ENCODE peak calls at places on chromosomes 5 and 9, in five cellular contexts. B is transverse colon, J is HFFc6, Y is spleen, N is endodermal cell. L is an unnamed sample.

GRCh38 chr5:27377626-27378025 is 339.2 kb upstream of the CDH9 start:
- DNase-seq in B (no peak), J (no peak), Y (no peak), N (no peak), L (no peak)

GRCh38 chr5:115392611-115393010 is 96.2 kb upstream of the CCDC112 start:
- DNase-seq in B (no peak), J (peak; percentile 25), Y (no peak), N (no peak), L (no peak)

GRCh38 chr5:88883059-88883565 is at the start of gene MEF2C:
- DNase-seq in B (peak; percentile 78), J (peak; percentile 82), Y (peak; percentile 91), N (peak; percentile 72), L (peak; percentile 29)

GRCh38 chr5:118578093-118578492 is 410.3 kb downstream of the DTWD2 start:
- DNase-seq in B (no peak), J (no peak), Y (no peak), N (no peak), L (no peak)

GRCh38 chr5:154755361-154756202 is at the start of gene LARP1:
- DNase-seq in B (peak; percentile 42), J (no peak), Y (peak; percentile 93), N (no peak), L (no peak)

GRCh38 chr5:76735762-76736545 is 20.0 kb downstream of the F2R start:
- DNase-seq in B (no peak), J (no peak), Y (no peak), N (no peak), L (no peak)

GRCh38 chr5:56454219-56454862 is 221.2 kb upstream of the ANKRD55 start:
- DNase-seq in B (no peak), J (no peak), Y (no peak), N (no peak), L (no peak)

GRCh38 chr5:176779537-176779936 is 30.8 kb upstream of the UNC5A start:
- DNase-seq in B (no peak), J (no peak), Y (peak; percentile 34), N (peak; percentile 30), L (peak; percentile 68)

GRCh38 chr5:122182491-122182921 is 53.2 kb downstream of the ZNF474 start:
- DNase-seq in B (peak; percentile 81), J (peak; percentile 75), Y (no peak), N (peak; percentile 75), L (no peak)

GRCh38 chr5:32984851-32985250 is 273.7 kb downstream of the NPR3 start:
- DNase-seq in B (no peak), J (peak; percentile 39), Y (no peak), N (no peak), L (no peak)

GRCh38 chr5:67305401-67305800 is 108.8 kb upstream of the CD180 start:
- DNase-seq in B (no peak), J (no peak), Y (no peak), N (no peak), L (no peak)

GRCh38 chr9:70563437-70564204 is 149.2 kb upstream of the KLF9 start:
- DNase-seq in B (peak; percentile 15), J (peak; percentile 70), Y (no peak), N (no peak), L (no peak)

GRCh38 chr9:113475031-113475430 is 11.5 kb downstream of the RGS3 start:
- DNase-seq in B (no peak), J (no peak), Y (no peak), N (peak; percentile 9), L (no peak)

GRCh38 chr9:100515578-100516494 is 42.9 kb downstream of the TMEFF1 start:
- DNase-seq in B (no peak), J (no peak), Y (no peak), N (no peak), L (no peak)

DNA sequence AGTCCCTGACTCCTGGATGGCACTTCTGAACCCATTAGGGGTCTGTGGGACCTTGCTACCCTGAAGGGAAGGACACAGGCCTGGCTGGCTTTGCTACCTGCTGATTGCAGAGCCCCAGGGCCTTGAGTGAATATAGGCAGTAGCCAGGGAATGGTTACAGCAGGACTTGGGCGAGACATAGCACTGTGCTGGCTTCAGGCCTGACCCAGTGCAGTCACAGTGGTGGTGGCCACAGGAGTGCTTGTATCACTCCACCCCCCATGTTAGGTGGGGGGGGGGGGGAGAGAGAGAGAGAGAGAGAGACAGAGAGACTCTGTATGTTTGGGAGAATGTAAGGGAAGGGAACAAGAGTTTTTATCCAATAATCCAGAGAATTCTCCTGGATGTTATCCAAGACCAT is 439.3 kb upstream of the ZNF608 start:
- DNase-seq in B (no peak), J (no peak), Y (no peak), N (no peak), L (no peak)
- TF ChIP-seq CTCF in B (no peak), J (no peak), Y (no peak), N (no peak), L (no peak)

GRCh38 chr5:34054330-34054729 is 11.3 kb upstream of the C1QTNF3 start:
- DNase-seq in B (no peak), J (no peak), Y (no peak), N (no peak), L (no peak)

GRCh38 chr5:34053571-34054271 is 10.7 kb upstream of the C1QTNF3 start:
- DNase-seq in B (no peak), J (peak; percentile 9), Y (no peak), N (no peak), L (no peak)

GRCh38 chr5:34048143-34048542 is 5.1 kb upstream of the C1QTNF3 start:
- DNase-seq in B (no peak), J (no peak), Y (no peak), N (no peak), L (no peak)

GRCh38 chr5:34053133-34053532 is 10.1 kb upstream of the C1QTNF3 start:
- DNase-seq in B (no peak), J (peak; percentile 94), Y (no peak), N (no peak), L (no peak)

GRCh38 chr5:34051374-34051980 is 8.5 kb upstream of the C1QTNF3 start:
- DNase-seq in B (no peak), J (no peak), Y (no peak), N (no peak), L (no peak)
- TF ChIP-seq CTCF in B (no peak), J (no peak), Y (no peak), N (no peak), L (no peak)

DNA sequence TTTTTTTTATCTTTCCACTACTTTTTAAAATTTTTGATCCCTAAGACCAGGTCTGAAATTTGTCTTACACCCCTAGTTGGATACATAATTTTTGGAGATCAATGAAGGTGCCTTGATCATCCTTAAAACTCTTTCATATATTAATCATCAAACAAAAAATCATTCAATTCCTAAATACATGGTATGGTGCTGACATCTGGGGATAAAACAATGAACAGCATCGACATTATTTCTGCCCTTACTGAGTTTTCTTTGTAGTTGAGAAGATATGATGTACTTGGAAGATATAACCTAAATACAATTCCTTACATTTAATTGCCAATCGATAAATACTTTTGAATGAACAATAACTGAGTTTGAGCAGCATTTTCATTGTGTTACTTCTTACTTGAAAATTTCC is 18.3 kb downstream of the SPINK9 start:
- DNase-seq in B (no peak), J (no peak), Y (no peak), N (no peak), L (no peak)
- TF ChIP-seq CTCF in B (no peak), J (no peak), Y (no peak), N (no peak), L (peak; percentile 31)

GRCh38 chr5:80777347-80778287 is 122.8 kb upstream of the DHFR start:
- DNase-seq in B (no peak), J (no peak), Y (no peak), N (no peak), L (no peak)

GRCh38 chr5:80781356-80781755 is 126.6 kb upstream of the DHFR start:
- DNase-seq in B (no peak), J (peak; percentile 4), Y (no peak), N (no peak), L (no peak)

GRCh38 chr5:80782626-80783025 is 127.8 kb upstream of the DHFR start:
- DNase-seq in B (no peak), J (no peak), Y (no peak), N (no peak), L (no peak)

GRCh38 chr5:80780761-80781285 is 126.0 kb upstream of the DHFR start:
- DNase-seq in B (no peak), J (no peak), Y (no peak), N (no peak), L (no peak)

DNA sequence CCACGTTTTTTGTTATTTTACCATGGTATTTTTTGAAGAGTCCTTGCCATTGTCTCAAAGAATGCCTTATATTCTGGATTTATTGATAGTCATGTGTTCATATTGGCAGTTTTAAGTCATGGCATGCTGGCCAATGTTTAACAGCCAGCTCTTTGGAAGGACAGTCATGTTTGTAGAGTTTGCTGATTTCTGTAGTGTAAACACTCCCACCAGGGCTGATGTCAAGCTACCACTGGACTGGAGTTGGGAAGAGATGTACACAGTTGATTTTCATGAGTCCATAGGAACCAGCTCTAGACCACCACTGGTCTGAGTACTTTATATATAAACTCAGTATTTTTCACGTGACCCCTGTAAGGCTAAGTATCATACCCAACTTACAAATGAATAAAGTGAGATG is 125.2 kb upstream of the DHFR start:
- DNase-seq in B (no peak), J (no peak), Y (no peak), N (no peak), L (no peak)
- TF ChIP-seq CTCF in B (no peak), J (no peak), Y (no peak), N (no peak), L (no peak)

DNA sequence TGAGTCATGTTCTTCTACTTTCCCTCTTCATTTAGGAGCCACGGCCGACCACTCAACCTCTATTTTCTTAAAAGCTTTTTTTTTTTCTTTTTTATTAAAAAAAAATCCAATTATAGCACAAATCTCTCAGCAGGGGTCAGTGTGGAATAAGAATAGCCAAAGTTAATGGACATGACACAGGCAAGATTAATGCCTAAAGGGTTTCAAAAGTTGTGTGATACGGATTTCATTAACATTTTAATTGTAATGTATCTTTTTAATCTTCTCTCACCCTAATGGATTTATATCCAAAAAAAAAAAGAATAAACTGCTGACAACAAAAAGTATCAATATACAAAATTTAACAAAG is 5.4 kb downstream of the NACC2 start:
- DNase-seq in B (no peak), J (peak; percentile 22), Y (no peak), N (no peak), L (no peak)
- TF ChIP-seq CTCF in B (peak; percentile 27), J (peak; percentile 76), Y (peak; percentile 26), N (no peak), L (peak; percentile 85)

DNA sequence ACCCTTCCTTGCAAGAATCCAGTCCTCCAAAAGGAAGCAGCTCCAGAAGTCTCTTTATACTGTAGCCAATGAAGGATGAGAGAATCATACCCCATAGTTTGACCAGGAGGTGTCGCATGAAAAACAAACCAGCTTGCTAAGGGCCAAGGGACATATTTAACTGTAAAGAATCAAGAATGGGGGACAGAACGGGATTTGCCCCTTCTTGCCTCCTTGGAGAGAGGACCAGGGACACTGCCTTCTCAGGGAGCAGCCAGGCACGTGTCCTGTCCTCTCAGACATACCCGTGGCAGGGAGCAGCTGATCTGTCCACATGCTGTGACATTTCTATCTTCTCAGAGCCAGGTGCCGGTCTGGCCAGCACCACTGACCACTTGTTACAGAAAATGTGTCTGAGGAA is 11.7 kb downstream of the PRUNE2 start:
- DNase-seq in B (no peak), J (no peak), Y (no peak), N (no peak), L (no peak)
- TF ChIP-seq CTCF in B (no peak), J (no peak), Y (no peak), N (no peak), L (no peak)